ENCODE peak calls at places on chromosome 4, in seven cellular contexts. C is tibial nerve, B is H9, P is heart left ventricle, X is fibroblast of lung, H is GM23248, K is RWPE1. O is an unnamed sample.

GRCh38 chr4:26062221-26062620 is 148.2 kb downstream of the SMIM20 start:
- DNase-seq in C (no peak), B (no peak), P (no peak), X (peak; percentile 72), H (peak; percentile 38), K (no peak), O (no peak)

GRCh38 chr4:10083861-10084641 is 32.5 kb downstream of the WDR1 start:
- DNase-seq in C (no peak), B (no peak), P (peak; percentile 28), X (no peak), H (no peak), K (no peak), O (no peak)

GRCh38 chr4:17932041-17932440 is 89.5 kb downstream of the LCORL start:
- DNase-seq in C (no peak), B (no peak), P (no peak), X (peak; percentile 33), H (no peak), K (peak; percentile 1), O (no peak)

GRCh38 chr4:69408451-69408850 is 87.3 kb downstream of the UGT2B4 start:
- DNase-seq in C (no peak), B (no peak), P (no peak), X (no peak), H (no peak), K (no peak), O (no peak)

GRCh38 chr4:129323630-129324029 is 227.7 kb downstream of the C4orf33 start:
- DNase-seq in C (no peak), B (no peak), P (no peak), X (no peak), H (no peak), K (no peak), O (no peak)

GRCh38 chr4:168480991-168481588 is 798 bp upstream of the DDX60L start:
- DNase-seq in C (no peak), B (no peak), P (no peak), X (peak; percentile 72), H (peak; percentile 86), K (peak; percentile 75), O (no peak)

GRCh38 chr4:48261288-48261687 is 8.3 kb downstream of the TEC start:
- DNase-seq in C (no peak), B (no peak), P (no peak), X (peak; percentile 30), H (no peak), K (no peak), O (no peak)

GRCh38 chr4:168021666-168022065 is 70.7 kb upstream of the ANXA10 start:
- DNase-seq in C (no peak), B (no peak), P (no peak), X (peak; percentile 9), H (no peak), K (peak; percentile 24), O (no peak)

GRCh38 chr4:38529189-38530115 is 134.5 kb upstream of the KLF3 start:
- DNase-seq in C (no peak), B (no peak), P (peak; percentile 44), X (no peak), H (no peak), K (no peak), O (no peak)

GRCh38 chr4:127165971-127166370 is 466.8 kb upstream of the INTU start:
- DNase-seq in C (no peak), B (no peak), P (no peak), X (no peak), H (peak; percentile 39), K (no peak), O (no peak)

DNA sequence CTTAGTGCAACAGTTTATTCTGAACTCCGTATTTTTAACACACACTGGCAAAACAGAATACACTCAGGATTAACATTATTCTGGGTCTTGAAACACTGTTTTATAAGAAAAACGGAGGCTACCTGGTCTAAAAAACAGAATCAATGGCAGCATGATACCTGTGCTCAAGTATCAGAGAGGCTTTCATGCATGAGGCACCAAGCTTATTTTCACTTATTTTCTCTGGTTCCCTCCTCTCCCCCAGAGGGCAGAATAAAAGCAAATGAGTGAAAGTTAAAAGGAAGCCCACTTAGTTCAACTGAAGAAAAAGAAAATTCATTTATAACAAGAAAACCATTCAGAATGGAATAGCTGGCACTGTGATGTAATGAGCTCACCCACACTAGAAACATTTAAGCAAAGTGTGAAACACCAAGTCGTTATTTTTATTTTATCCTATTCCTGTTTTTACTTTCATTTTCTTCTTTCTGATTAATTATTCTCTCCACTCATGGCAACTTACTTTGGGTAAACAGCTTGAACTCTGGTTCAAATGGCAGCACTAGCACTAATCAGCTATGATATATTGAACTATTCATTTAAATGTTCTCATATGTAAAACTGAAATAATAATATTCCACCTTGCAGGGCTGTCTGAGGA is 211.8 kb downstream of the PPP3CA start:
- DNase-seq in C (no peak), B (no peak), P (no peak), X (no peak), H (no peak), K (no peak), O (no peak)
- H3K27ac ChIP-seq in C (no peak overlapping the region), B (no peak overlapping the region), P (no peak overlapping the region), X (no peak overlapping the region), H (no peak overlapping the region), K (no peak overlapping the region), O (no peak overlapping the region)

GRCh38 chr4:119521306-119521705 is 107.3 kb downstream of the PDE5A start:
- DNase-seq in C (no peak), B (no peak), P (no peak), X (no peak), H (no peak), K (no peak), O (no peak)

GRCh38 chr4:119526786-119527550 is 101.6 kb downstream of the PDE5A start:
- DNase-seq in C (no peak), B (no peak), P (no peak), X (no peak), H (peak; percentile 19), K (no peak), O (no peak)

GRCh38 chr4:119523399-119523798 is 105.2 kb downstream of the PDE5A start:
- DNase-seq in C (no peak), B (no peak), P (no peak), X (no peak), H (no peak), K (no peak), O (no peak)

GRCh38 chr4:119525771-119526712 is 102.6 kb downstream of the PDE5A start:
- DNase-seq in C (no peak), B (no peak), P (no peak), X (peak; percentile 31), H (peak; percentile 35), K (no peak), O (no peak)

GRCh38 chr4:119525005-119525749 is 103.4 kb downstream of the PDE5A start:
- DNase-seq in C (no peak), B (no peak), P (no peak), X (peak; percentile 78), H (peak; percentile 86), K (peak; percentile 26), O (no peak)
- H3K27ac ChIP-seq in C (no peak overlapping the region), B (no peak overlapping the region), P (no peak overlapping the region), X (peak overlapping the region; percentile 65), H (peak overlapping the region; percentile 62), K (no peak overlapping the region), O (no peak overlapping the region)

DNA sequence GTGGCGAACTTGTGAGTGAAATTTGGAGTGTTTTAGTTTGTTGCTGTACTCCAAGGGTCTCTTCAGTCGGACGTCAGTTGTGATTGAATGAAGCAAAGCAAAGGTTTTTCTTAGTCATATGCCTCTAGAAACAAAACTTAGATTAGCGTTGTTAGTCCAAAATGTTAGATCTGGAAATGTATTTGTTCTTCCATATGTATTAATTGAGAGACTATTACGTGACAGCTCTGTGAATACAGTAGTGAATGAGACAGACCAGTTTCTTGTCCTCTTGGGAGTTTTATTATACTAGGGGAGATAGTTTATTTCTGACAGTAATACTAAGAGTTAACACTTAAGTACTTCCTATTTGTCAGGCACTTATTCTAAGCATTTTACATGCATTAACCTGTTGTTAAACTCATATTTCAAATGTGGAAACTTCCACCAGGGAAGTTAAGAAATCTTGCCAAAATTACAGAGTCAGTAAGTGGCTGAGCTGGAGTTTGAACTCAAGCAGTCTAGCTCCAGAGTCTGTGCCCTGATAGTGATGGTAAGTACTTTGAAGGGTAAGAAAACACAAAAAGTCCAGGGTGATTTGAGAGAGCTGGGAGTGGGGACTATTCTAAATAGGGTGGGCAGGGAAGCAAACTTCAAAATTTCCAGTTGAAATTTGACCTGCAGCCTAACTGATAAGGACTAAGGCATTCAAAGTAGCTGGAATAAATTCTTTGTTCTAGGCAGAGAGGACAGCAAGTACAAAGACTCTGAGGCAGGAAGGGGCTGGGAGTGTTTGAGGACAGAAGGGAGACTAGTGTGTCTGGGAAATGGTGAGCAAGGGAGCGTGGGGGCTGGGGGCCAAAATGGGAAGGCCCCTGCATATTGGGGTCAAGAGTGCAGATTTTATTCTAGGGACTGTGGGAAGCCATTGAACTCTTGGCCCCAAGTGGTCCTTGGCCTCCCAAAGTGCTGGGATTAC is 17.0 kb downstream of the ADD1 start:
- DNase-seq in C (no peak), B (peak; percentile 37), P (peak; percentile 57), X (no peak), H (no peak), K (no peak), O (no peak)
- H3K27ac ChIP-seq in C (peak overlapping the region; percentile 36), B (peak overlapping the region; percentile 9), P (peak overlapping the region; percentile 77), X (no peak overlapping the region), H (no peak overlapping the region), K (no peak overlapping the region), O (no peak overlapping the region)

DNA sequence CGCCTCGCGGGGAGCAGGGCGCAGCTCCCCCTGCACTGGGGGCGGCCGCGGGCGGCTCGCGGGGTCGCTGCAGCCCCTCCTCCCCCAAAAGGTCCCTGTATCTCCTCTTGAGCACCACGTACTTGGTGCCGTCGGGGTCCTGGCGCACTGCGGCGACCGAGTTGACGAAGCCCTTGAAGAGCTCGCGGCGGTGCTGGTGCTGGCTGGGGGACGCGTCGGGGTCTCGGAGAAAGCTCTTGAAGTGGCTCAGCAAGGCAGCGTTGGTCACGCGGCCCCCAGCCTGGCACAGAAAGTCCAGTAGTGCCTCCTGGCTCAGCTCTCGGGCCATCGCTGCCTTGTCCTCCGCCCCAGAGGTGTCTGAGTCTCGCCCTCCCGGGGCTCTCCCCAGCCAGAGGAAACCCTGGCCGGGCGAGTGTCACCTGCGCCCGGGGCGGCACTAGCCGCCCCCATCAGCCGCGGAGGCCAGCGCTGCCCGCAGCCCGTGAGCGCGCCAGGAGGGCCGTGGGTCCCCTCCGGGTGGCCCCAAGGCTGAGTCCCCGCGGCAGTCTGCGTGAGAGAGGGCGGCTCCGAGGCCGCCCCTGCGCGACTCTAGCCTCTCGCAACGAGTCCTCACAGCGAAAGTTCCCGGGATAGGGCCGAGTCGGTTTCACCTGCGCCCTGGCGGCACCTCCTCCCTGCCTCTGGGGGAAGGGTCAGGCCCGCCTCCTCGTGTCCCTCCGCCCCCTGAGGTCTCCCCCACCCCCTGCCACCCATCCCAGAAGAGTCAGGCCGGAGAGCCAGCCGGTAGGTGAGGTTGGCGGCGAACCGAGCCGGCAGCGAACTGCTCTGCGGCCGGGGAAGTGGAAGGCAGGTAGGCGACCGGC is at the start of gene SOWAHB:
- DNase-seq in C (no peak), B (peak; percentile 86), P (no peak), X (no peak), H (peak; percentile 29), K (peak; percentile 63), O (peak; percentile 74)
- H3K27ac ChIP-seq in C (peak within 1 kb of the TSS; percentile 71), B (no peak within 1 kb of the TSS), P (no peak within 1 kb of the TSS), X (no peak within 1 kb of the TSS), H (no peak within 1 kb of the TSS), K (no peak within 1 kb of the TSS), O (no peak within 1 kb of the TSS)